ENCODE peak calls at places on chromosomes 3 and 15, in four cellular contexts. E is fibroblast of mammary gland, S is omental fat pad, H is bronchial epithelial cell. Y is an unnamed sample.

GRCh38 chr3:186257866-186258265 is 104.2 kb downstream of the DGKG start:
- DNase-seq in E (peak; percentile 86), S (no peak), H (no peak), Y (no peak)

GRCh38 chr15:84398763-84399701 is 163.5 kb downstream of the GOLGA6L4 start:
- DNase-seq in E (no peak), S (no peak), H (no peak), Y (no peak)

GRCh38 chr3:182046365-182046764 is 334.6 kb downstream of the SOX2 start:
- DNase-seq in E (no peak), S (no peak), H (peak; percentile 71), Y (no peak)

GRCh38 chr3:109071349-109072142 is 46.4 kb downstream of the MORC1 start:
- DNase-seq in E (no peak), S (no peak), H (no peak), Y (no peak)

GRCh38 chr15:39407116-39407515 is 173.8 kb upstream of the THBS1 start:
- DNase-seq in E (peak; percentile 87), S (no peak), H (no peak), Y (no peak)

GRCh38 chr15:78947506-78947905 is 2.7 kb upstream of the CTSH start:
- DNase-seq in E (no peak), S (no peak), H (no peak), Y (no peak)

GRCh38 chr3:138412821-138413531 is 21.4 kb upstream of the ESYT3 start:
- DNase-seq in E (peak; percentile 29), S (no peak), H (peak; percentile 23), Y (no peak)

GRCh38 chr3:85576091-85576690 is 617.4 kb downstream of the CADM2 start:
- DNase-seq in E (peak; percentile 59), S (no peak), H (peak; percentile 56), Y (no peak)

GRCh38 chr15:69342460-69343076 is 43.9 kb downstream of the PAQR5 start:
- DNase-seq in E (no peak), S (no peak), H (no peak), Y (no peak)

GRCh38 chr15:79091204-79091867 is 756 bp upstream of the RASGRF1 start:
- DNase-seq in E (peak; percentile 18), S (no peak), H (no peak), Y (no peak)

GRCh38 chr15:77853910-77854309 is 221.2 kb upstream of the LINGO1 start:
- DNase-seq in E (no peak), S (no peak), H (no peak), Y (no peak)

GRCh38 chr15:45314960-45315359 is 62.9 kb downstream of the SLC28A2 start:
- DNase-seq in E (peak; percentile 38), S (no peak), H (no peak), Y (no peak)

GRCh38 chr3:114860526-114860925 is 286.6 kb downstream of the ZBTB20 start:
- DNase-seq in E (no peak), S (no peak), H (no peak), Y (no peak)

GRCh38 chr15:67048281-67049279 is 16.8 kb upstream of the SMAD3 start:
- DNase-seq in E (peak; percentile 81), S (no peak), H (peak; percentile 97), Y (no peak)

GRCh38 chr15:38354321-38354929 is 99.5 kb upstream of the FAM98B start:
- DNase-seq in E (peak; percentile 78), S (peak; percentile 34), H (peak; percentile 65), Y (peak; percentile 33)

GRCh38 chr15:74725845-74726773 is 781 bp upstream of the CYP1A1 start:
- DNase-seq in E (no peak), S (no peak), H (no peak), Y (peak; percentile 28)

GRCh38 chr3:102577390-102577789 is 142.6 kb downstream of the ZPLD1 start:
- DNase-seq in E (no peak), S (no peak), H (no peak), Y (no peak)

GRCh38 chr3:127747751-127748521 is 74.4 kb downstream of the MGLL start:
- DNase-seq in E (peak; percentile 94), S (no peak), H (peak; percentile 86), Y (no peak)

GRCh38 chr3:123348-123747 is 73.2 kb upstream of the CHL1 start:
- DNase-seq in E (no peak), S (no peak), H (no peak), Y (no peak)

GRCh38 chr3:141063831-141064230 is 12.7 kb downstream of the SPSB4 start:
- DNase-seq in E (no peak), S (no peak), H (no peak), Y (no peak)

GRCh38 chr15:74179983-74180688 is 6.6 kb downstream of the ISLR start:
- DNase-seq in E (peak; percentile 72), S (no peak), H (no peak), Y (no peak)

DNA sequence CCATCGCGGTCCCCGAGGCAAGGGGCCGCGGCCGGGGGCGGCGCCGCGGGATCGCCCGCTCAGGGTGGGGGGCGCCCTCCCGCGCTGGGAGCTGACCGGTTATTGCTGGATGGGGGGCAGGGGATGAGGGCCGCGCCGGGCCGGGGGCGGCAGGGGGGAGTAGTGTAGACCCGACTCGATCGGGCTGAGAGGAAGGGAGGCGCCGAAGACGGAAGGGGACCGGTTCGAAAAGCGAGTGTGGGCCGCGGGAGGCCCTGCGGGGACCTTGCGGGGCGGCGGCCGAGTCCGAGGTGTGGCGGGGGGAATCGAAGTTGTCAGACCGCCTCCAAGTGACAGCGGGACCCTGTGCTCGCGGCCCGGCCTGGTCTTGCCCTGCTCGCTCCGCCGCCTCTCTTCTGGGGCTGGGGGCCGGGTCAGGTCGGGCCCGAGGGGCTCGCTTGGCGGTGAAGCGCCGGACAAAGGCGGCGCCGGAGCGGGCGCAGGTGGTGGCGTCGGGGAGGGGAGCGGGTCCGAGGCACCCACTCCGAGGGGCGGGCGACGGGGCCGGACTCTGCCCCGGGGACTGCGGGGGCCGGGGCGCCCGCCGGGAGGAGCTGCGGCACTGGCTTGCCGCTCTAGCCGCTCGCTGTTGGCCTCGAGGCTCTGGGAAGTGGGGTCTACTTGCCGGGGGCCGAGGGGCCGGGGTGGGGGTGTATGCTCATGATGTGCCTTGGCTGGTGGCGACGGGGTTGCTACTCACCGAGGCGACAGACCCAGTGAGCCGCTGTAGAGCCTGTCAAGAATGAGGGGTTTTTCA is 1.2 kb downstream of the BAHD1 start:
- DNase-seq in E (no peak), S (no peak), H (no peak), Y (peak; percentile 28)
- TF ChIP-seq CTCF in E (no peak), S (no peak), H (no peak), Y (no peak)

GRCh38 chr3:194869482-194870169 is 183.9 kb downstream of the FAM43A start:
- DNase-seq in E (peak; percentile 97), S (no peak), H (peak; percentile 87), Y (no peak)
- TF ChIP-seq CTCF in E (peak; percentile 30), S (no peak), H (no peak), Y (no peak)

GRCh38 chr3:157447026-157447694 is 10.5 kb downstream of the PTX3 start:
- DNase-seq in E (peak; percentile 76), S (no peak), H (peak; percentile 32), Y (no peak)
- TF ChIP-seq CTCF in E (peak; percentile 83), S (no peak), H (peak; percentile 52), Y (no peak)

DNA sequence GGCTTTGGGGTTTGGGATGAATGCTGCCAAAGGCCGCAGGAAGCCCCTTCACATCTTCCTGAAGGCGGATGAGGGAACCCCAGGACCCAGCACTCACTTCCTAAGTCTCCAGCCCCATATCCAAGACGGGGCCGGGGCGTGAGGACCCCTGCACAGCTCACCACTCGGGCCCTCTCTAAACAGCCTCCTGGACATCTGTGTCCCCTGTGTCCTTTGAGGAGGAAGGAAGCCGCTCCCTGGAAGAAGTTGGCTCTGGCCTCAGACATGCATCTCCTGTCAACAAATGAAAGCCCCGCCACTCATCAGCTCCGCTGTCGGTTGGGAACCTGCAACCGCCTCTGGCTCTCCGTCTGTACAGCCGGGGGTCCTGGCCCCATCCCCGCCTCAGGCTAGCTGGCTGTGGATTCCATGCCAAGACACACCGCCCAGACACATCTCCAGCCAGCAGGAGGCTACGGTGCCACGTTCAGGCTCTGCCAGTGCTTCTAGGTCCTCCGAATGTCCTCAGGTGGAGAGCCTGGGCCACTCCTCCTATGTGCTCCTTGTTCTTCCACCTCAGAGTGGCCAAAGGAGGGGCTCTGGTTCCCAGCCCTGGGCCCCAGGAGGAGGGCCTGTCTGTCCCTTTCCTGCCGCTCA is 140.0 kb upstream of the MEF2A start:
- DNase-seq in E (no peak), S (peak; percentile 17), H (no peak), Y (no peak)
- TF ChIP-seq CTCF in E (peak; percentile 10), S (no peak), H (peak; percentile 60), Y (no peak)

GRCh38 chr3:192444791-192445106 is 282.6 kb downstream of the FGF12 start:
- DNase-seq in E (no peak), S (no peak), H (no peak), Y (no peak)
- TF ChIP-seq CTCF in E (no peak), S (no peak), H (no peak), Y (no peak)

GRCh38 chr3:5309181-5309580 is 121.7 kb downstream of the EDEM1 start:
- DNase-seq in E (no peak), S (no peak), H (no peak), Y (no peak)

GRCh38 chr3:5304789-5305680 is 117.5 kb downstream of the EDEM1 start:
- DNase-seq in E (peak; percentile 56), S (no peak), H (peak; percentile 49), Y (no peak)

GRCh38 chr3:5304188-5304587 is 116.7 kb downstream of the EDEM1 start:
- DNase-seq in E (no peak), S (no peak), H (no peak), Y (no peak)

GRCh38 chr3:5302661-5303060 is 115.2 kb downstream of the EDEM1 start:
- DNase-seq in E (no peak), S (no peak), H (no peak), Y (no peak)

GRCh38 chr3:5305681-5305983 is 118.1 kb downstream of the EDEM1 start:
- DNase-seq in E (no peak), S (no peak), H (no peak), Y (no peak)
- TF ChIP-seq CTCF in E (no peak), S (no peak), H (no peak), Y (no peak)

GRCh38 chr3:139629033-139629432 is 48.7 kb downstream of the NMNAT3 start:
- DNase-seq in E (peak; percentile 10), S (no peak), H (peak; percentile 83), Y (no peak)
- TF ChIP-seq CTCF in E (peak; percentile 40), S (no peak), H (peak; percentile 65), Y (no peak)

DNA sequence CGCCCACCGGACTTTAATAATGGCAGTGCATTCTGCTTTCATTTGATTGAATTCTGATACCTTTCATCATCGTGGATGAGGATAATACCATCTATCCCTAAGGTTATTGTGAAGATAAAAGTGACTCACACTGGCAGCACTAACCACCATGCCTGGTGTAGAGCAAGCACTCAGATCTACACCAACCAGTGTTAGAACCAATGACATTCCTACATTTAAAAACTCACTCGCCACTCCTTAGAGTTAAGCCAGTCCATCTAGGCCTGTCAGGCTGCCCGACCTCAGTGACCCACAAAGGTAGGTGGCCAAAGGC is 42.8 kb upstream of the TOPAZ1 start:
- DNase-seq in E (no peak), S (no peak), H (no peak), Y (no peak)
- TF ChIP-seq CTCF in E (no peak), S (no peak), H (no peak), Y (no peak)

GRCh38 chr15:63564093-63564492 is 33.1 kb upstream of the FBXL22 start:
- DNase-seq in E (no peak), S (no peak), H (no peak), Y (no peak)

GRCh38 chr15:63560741-63561448 is 36.3 kb upstream of the FBXL22 start:
- DNase-seq in E (peak; percentile 31), S (no peak), H (no peak), Y (no peak)

GRCh38 chr15:63565784-63566183 is 31.4 kb upstream of the FBXL22 start:
- DNase-seq in E (no peak), S (no peak), H (no peak), Y (no peak)
- TF ChIP-seq CTCF in E (no peak), S (no peak), H (no peak), Y (no peak)

Y was measured in natural killer cell.